ENCODE peak calls at places on chromosomes 3 and 15, in seven cellular contexts. T is stomach, L is RWPE1, N is ovary, Z is cardiac fibroblast, B is breast epithelium, D is A673. R is an unnamed sample.

GRCh38 chr15:25737218-25737643 is 125.9 kb downstream of the ATP10A start:
- DNase-seq in T (no peak), L (no peak), N (no peak), Z (peak), B (no peak), D (no peak), R (peak)

GRCh38 chr15:90266061-90266431 is 574 bp downstream of the NGRN start:
- DNase-seq in T (peak), L (peak), N (no peak), Z (peak), B (no peak), D (peak), R (no peak)

GRCh38 chr3:66738625-66739330 is 238.0 kb upstream of the LRIG1 start:
- DNase-seq in T (no peak), L (no peak), N (no peak), Z (peak), B (no peak), D (no peak), R (peak)

GRCh38 chr15:27271258-27271657 is 300.3 kb downstream of the GABRG3 start:
- DNase-seq in T (no peak), L (no peak), N (no peak), Z (no peak), B (no peak), D (no peak), R (no peak)

GRCh38 chr3:184177331-184177731 is 2.7 kb downstream of the AP2M1 start:
- DNase-seq in T (no peak), L (no peak), N (no peak), Z (peak), B (no peak), D (peak), R (peak)

GRCh38 chr15:64009241-64009640 is 37.0 kb downstream of the DAPK2 start:
- DNase-seq in T (no peak), L (no peak), N (no peak), Z (peak), B (no peak), D (no peak), R (no peak)

GRCh38 chr3:144775581-144775980 is 804.0 kb downstream of the DIPK2A start:
- DNase-seq in T (no peak), L (no peak), N (no peak), Z (no peak), B (no peak), D (no peak), R (no peak)

GRCh38 chr15:90674476-90674875 is 42.7 kb upstream of the BLM start:
- DNase-seq in T (no peak), L (no peak), N (no peak), Z (no peak), B (no peak), D (no peak), R (no peak)

GRCh38 chr15:37016287-37016686 is 84.1 kb downstream of the MEIS2 start:
- DNase-seq in T (no peak), L (no peak), N (peak), Z (peak), B (no peak), D (no peak), R (peak)

GRCh38 chr3:128447561-128448013 is 19.1 kb downstream of the DNAJB8 start:
- DNase-seq in T (no peak), L (no peak), N (no peak), Z (no peak), B (no peak), D (no peak), R (no peak)

GRCh38 chr15:81054236-81054635 is 53.5 kb downstream of the TLNRD1 start:
- DNase-seq in T (no peak), L (no peak), N (no peak), Z (peak), B (no peak), D (peak), R (peak)

GRCh38 chr15:68354923-68355322 is 77.0 kb downstream of the ITGA11 start:
- DNase-seq in T (no peak), L (peak), N (no peak), Z (peak), B (no peak), D (no peak), R (peak)

GRCh38 chr15:74179101-74179841 is 5.8 kb downstream of the ISLR start:
- DNase-seq in T (no peak), L (peak), N (peak), Z (peak), B (peak), D (no peak), R (peak)

GRCh38 chr3:133745981-133746721 is at the start of gene TF:
- DNase-seq in T (no peak), L (no peak), N (no peak), Z (no peak), B (no peak), D (no peak), R (no peak)

GRCh38 chr3:185693985-185694675 is 108.0 kb downstream of the SENP2 start:
- DNase-seq in T (no peak), L (no peak), N (no peak), Z (peak), B (no peak), D (no peak), R (peak)

GRCh38 chr15:38069001-38069400 is 134.6 kb downstream of the TMCO5A start:
- DNase-seq in T (peak), L (peak), N (no peak), Z (peak), B (no peak), D (peak), R (peak)

GRCh38 chr3:53650424-53650823 is 156.0 kb downstream of the CACNA1D start:
- DNase-seq in T (no peak), L (no peak), N (no peak), Z (no peak), B (no peak), D (no peak), R (no peak)

GRCh38 chr15:42270551-42270950 is 2.5 kb upstream of the GANC start:
- DNase-seq in T (no peak), L (no peak), N (no peak), Z (no peak), B (no peak), D (no peak), R (no peak)

GRCh38 chr3:97257942-97258341 is 443.5 kb downstream of the EPHA6 start:
- DNase-seq in T (no peak), L (no peak), N (no peak), Z (no peak), B (no peak), D (no peak), R (no peak)

GRCh38 chr3:169295126-169295525 is 368.4 kb downstream of the MECOM start:
- DNase-seq in T (no peak), L (peak), N (no peak), Z (peak), B (no peak), D (peak), R (peak)

GRCh38 chr15:59410448-59410896 is 27.5 kb upstream of the FAM81A start:
- DNase-seq in T (peak), L (no peak), N (no peak), Z (peak), B (no peak), D (no peak), R (no peak)

GRCh38 chr3:193132923-193133463 is 108.0 kb upstream of the PLAAT1 start:
- DNase-seq in T (no peak), L (no peak), N (no peak), Z (no peak), B (no peak), D (no peak), R (peak)

GRCh38 chr3:77053769-77054168 is 13.9 kb downstream of the ROBO2 start:
- DNase-seq in T (no peak), L (no peak), N (no peak), Z (no peak), B (no peak), D (peak), R (no peak)

GRCh38 chr3:53748512-53749271 is 97.5 kb downstream of the CHDH start:
- DNase-seq in T (no peak), L (no peak), N (no peak), Z (no peak), B (no peak), D (peak), R (no peak)

GRCh38 chr3:125039041-125039896 is 16.5 kb downstream of the HEG1 start:
- DNase-seq in T (no peak), L (no peak), N (peak), Z (no peak), B (no peak), D (peak), R (no peak)

GRCh38 chr15:34973512-34973911 is 4.0 kb upstream of the AQR start:
- DNase-seq in T (no peak), L (no peak), N (no peak), Z (no peak), B (no peak), D (no peak), R (no peak)

GRCh38 chr3:197847866-197848401 is 56.9 kb downstream of the LRCH3 start:
- DNase-seq in T (no peak), L (peak), N (no peak), Z (no peak), B (no peak), D (peak), R (peak)
- TF ChIP-seq CTCF in T (no peak), L (no peak), N (no peak), Z (no peak), B (no peak), D (no peak), R (no peak)

DNA sequence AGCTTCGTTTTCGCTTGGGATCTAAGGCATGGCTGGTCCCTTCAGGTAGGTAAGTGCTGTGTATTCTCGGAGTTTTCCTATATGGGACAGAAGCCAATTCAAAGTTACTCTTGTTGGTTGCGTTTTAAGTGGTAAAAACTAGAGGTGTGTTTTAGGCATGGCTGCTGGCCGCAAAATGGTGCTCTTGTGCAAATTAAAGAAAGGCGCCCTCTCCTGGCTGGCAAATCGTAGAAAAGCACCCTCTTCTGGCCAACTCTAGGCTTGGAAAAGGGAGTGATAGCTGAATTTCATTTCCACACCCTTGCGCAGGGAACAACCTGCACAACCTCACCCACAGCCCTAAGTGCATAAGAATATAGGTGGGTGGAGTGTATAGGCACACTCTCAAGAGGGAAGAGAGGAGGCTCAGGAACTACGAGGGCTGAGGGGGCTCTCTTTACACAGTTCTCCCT is 23.5 kb downstream of the DRD3 start:
- DNase-seq in T (no peak), L (no peak), N (no peak), Z (peak), B (no peak), D (peak), R (peak)
- TF ChIP-seq CTCF in T (peak), L (no peak), N (no peak), Z (peak), B (no peak), D (peak), R (peak)

GRCh38 chr3:37024092-37024491 is 30.8 kb downstream of the MLH1 start:
- DNase-seq in T (no peak), L (no peak), N (no peak), Z (peak), B (no peak), D (peak), R (peak)
- TF ChIP-seq CTCF in T (peak), L (no peak), N (peak), Z (peak), B (peak), D (peak), R (peak)

GRCh38 chr15:100934735-100935134 is 15.6 kb downstream of the LRRK1 start:
- DNase-seq in T (no peak), L (no peak), N (no peak), Z (peak), B (no peak), D (no peak), R (no peak)
- TF ChIP-seq CTCF in T (no peak), L (no peak), N (no peak), Z (peak), B (no peak), D (no peak), R (peak)

GRCh38 chr3:13013595-13013993 is 59.6 kb downstream of the IQSEC1 start:
- DNase-seq in T (no peak), L (no peak), N (no peak), Z (no peak), B (no peak), D (no peak), R (no peak)
- TF ChIP-seq CTCF in T (no peak), L (no peak), N (no peak), Z (no peak), B (no peak), D (no peak), R (no peak)

GRCh38 chr3:31157028-31157694 is 262.7 kb upstream of the GADL1 start:
- DNase-seq in T (no peak), L (no peak), N (no peak), Z (no peak), B (no peak), D (no peak), R (no peak)
- TF ChIP-seq CTCF in T (no peak), L (no peak), N (no peak), Z (no peak), B (no peak), D (peak), R (no peak)

DNA sequence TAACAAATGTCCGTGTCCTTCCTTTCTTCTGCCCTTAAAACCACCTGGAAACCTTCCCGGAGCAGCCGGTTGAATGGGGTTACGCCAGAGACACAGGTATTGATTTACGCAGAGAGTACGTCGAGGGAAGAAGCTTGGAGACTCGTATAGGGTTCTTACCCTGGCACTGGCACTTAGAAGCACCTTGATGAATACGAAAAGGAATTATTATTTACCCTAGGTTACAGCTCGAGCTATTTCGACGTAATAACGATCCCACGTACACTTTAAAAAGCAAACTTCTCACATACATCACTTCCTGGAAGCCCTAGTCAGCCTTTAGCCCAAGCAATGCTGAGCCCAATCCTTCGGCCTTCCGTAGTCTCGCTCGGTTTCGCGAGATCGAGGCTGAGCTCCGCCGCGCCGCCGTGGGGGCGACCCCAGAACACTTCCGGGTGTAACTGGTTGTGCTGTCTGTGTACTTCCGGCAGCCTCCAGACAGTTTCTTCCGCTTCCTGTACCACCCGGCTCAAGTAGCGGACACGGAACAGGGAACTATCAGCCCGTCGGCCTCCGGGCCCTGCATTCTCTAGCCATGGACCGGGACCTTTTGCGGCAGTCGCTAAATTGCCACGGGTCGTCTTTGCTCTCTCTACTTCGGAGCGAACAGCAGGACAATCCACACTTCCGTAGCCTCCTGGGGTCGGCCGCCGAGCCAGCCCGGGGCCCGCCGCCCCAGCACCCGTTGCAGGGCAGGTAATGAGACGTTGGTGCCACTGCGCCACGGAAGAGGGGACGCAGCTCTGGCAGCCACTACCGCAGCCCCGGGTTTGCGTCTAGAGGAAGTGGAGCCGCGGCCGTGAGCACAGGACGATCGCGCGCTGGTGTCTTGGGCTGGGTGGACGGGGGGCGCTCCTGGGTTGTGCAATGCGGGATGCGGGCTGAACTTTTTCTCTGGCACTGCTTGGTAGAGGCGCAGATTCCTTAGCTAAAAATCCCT is at the start of gene TTC14:
- DNase-seq in T (peak), L (peak), N (peak), Z (peak), B (peak), D (peak), R (peak)
- TF ChIP-seq CTCF in T (no peak), L (no peak), N (no peak), Z (no peak), B (no peak), D (peak), R (no peak)

GRCh38 chr3:141578197-141578596 is 91.4 kb downstream of the RASA2 start:
- DNase-seq in T (no peak), L (no peak), N (no peak), Z (peak), B (no peak), D (no peak), R (no peak)

GRCh38 chr3:141575879-141576743 is 89.3 kb downstream of the RASA2 start:
- DNase-seq in T (no peak), L (peak), N (no peak), Z (peak), B (no peak), D (peak), R (peak)

GRCh38 chr3:141576744-141577052 is 89.9 kb downstream of the RASA2 start:
- DNase-seq in T (no peak), L (no peak), N (no peak), Z (no peak), B (no peak), D (no peak), R (no peak)
- TF ChIP-seq CTCF in T (no peak), L (peak), N (no peak), Z (no peak), B (no peak), D (peak), R (no peak)

GRCh38 chr15:53384417-53384816 is 375.0 kb downstream of the WDR72 start:
- DNase-seq in T (peak), L (no peak), N (no peak), Z (no peak), B (no peak), D (no peak), R (no peak)
- TF ChIP-seq CTCF in T (peak), L (no peak), N (no peak), Z (no peak), B (no peak), D (no peak), R (peak)

DNA sequence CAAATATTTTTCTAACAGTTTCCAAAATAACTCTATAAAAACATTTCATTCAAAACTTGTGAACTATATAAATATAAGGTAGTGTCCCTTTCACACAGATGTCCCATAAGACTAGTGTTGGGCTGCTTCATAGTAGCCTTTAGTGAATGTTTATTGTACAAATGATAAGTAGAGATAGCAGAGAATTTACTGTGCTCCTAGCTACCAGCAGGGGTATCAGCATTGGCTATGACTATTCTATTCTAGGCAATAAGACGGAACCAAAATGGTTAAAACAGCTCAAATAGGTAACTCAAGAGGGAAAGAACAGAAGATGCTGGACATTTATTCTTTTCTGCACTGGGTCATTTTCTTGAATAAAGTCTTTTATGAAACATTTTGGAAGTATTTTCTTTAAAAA is 22.6 kb downstream of the SERPINI2 start:
- DNase-seq in T (no peak), L (no peak), N (no peak), Z (no peak), B (no peak), D (no peak), R (no peak)
- TF ChIP-seq CTCF in T (no peak), L (no peak), N (no peak), Z (no peak), B (no peak), D (no peak), R (no peak)

R was measured in astrocyte of the spinal cord.